ENCODE peak calls at places on chromosomes 5 and 9, in seven cellular contexts. W, Q, E, Z, V, F and H are unnamed samples.

GRCh38 chr9:137190315-137190853 is 1.9 kb downstream of the SSNA1 start:
- DNase-seq in W (no peak), Q (no peak), E (no peak), Z (no peak), V (no peak), F (no peak), H (peak; percentile 54)

GRCh38 chr5:120447706-120448239 is 16.3 kb upstream of the PRR16 start:
- DNase-seq in W (no peak), Q (no peak), E (no peak), Z (no peak), V (no peak), F (no peak), H (no peak)

GRCh38 chr5:79560774-79561524 is 47.0 kb upstream of the HOMER1 start:
- DNase-seq in W (no peak), Q (no peak), E (no peak), Z (no peak), V (no peak), F (no peak), H (no peak)

GRCh38 chr5:80963966-80964481 is 3.9 kb downstream of the RASGRF2 start:
- DNase-seq in W (no peak), Q (no peak), E (no peak), Z (no peak), V (no peak), F (no peak), H (no peak)

GRCh38 chr5:43634621-43635020 is 31.6 kb downstream of the NNT start:
- DNase-seq in W (no peak), Q (no peak), E (no peak), Z (no peak), V (no peak), F (no peak), H (no peak)

GRCh38 chr9:137241490-137242328 is 622 bp downstream of the TUBB4B start:
- DNase-seq in W (peak; percentile 66), Q (peak; percentile 71), E (no peak), Z (peak; percentile 60), V (peak; percentile 71), F (peak; percentile 78), H (no peak)

GRCh38 chr9:135262248-135262647 is 174.8 kb downstream of the OLFM1 start:
- DNase-seq in W (no peak), Q (no peak), E (no peak), Z (no peak), V (no peak), F (no peak), H (no peak)

GRCh38 chr9:129627556-129628492 is 1.9 kb downstream of the NTMT1 start:
- DNase-seq in W (no peak), Q (no peak), E (no peak), Z (no peak), V (no peak), F (no peak), H (peak; percentile 57)

GRCh38 chr5:7473668-7474215 is 77.8 kb downstream of the ADCY2 start:
- DNase-seq in W (no peak), Q (no peak), E (no peak), Z (no peak), V (no peak), F (no peak), H (peak; percentile 13)

GRCh38 chr9:114655689-114656088 is 1.9 kb downstream of the TEX53 start:
- DNase-seq in W (no peak), Q (no peak), E (no peak), Z (no peak), V (no peak), F (no peak), H (no peak)

GRCh38 chr9:133794006-133794760 is 56.0 kb upstream of the SARDH start:
- DNase-seq in W (no peak), Q (no peak), E (no peak), Z (no peak), V (no peak), F (no peak), H (peak; percentile 44)

GRCh38 chr5:42896523-42896922 is 84.8 kb upstream of the SELENOP start:
- DNase-seq in W (no peak), Q (no peak), E (no peak), Z (no peak), V (no peak), F (no peak), H (no peak)

GRCh38 chr9:5784526-5785315 is 48.2 kb downstream of the ERMP1 start:
- DNase-seq in W (no peak), Q (no peak), E (no peak), Z (no peak), V (no peak), F (no peak), H (no peak)

GRCh38 chr9:82116538-82116937 is 128.0 kb downstream of the SPATA31D1 start:
- DNase-seq in W (no peak), Q (no peak), E (no peak), Z (no peak), V (no peak), F (no peak), H (no peak)

GRCh38 chr9:135085830-135086546 is 1.5 kb upstream of the OLFM1 start:
- DNase-seq in W (peak; percentile 81), Q (peak; percentile 79), E (peak; percentile 72), Z (no peak), V (peak; percentile 80), F (no peak), H (peak; percentile 56)

GRCh38 chr5:128498844-128499455 is 39.1 kb downstream of the FBN2 start:
- DNase-seq in W (no peak), Q (peak; percentile 18), E (peak; percentile 61), Z (no peak), V (no peak), F (no peak), H (peak; percentile 72)

GRCh38 chr9:106916491-106917235 is 53.7 kb downstream of the ZNF462 start:
- DNase-seq in W (peak; percentile 51), Q (peak; percentile 68), E (peak; percentile 80), Z (no peak), V (no peak), F (no peak), H (peak; percentile 69)
- H3K27ac ChIP-seq in W (peak overlapping the region; percentile 53), Q (peak overlapping the region; percentile 19), E (peak overlapping the region; percentile 83), Z (no peak overlapping the region), V (peak overlapping the region; percentile 34), F (no peak overlapping the region), H (peak overlapping the region; percentile 63)

GRCh38 chr9:128107971-128108783 is 19.4 kb downstream of the PTGES2 start:
- DNase-seq in W (peak; percentile 18), Q (no peak), E (no peak), Z (no peak), V (no peak), F (no peak), H (no peak)
- H3K27ac ChIP-seq in W (no peak overlapping the region), Q (peak overlapping the region; percentile 59), E (no peak overlapping the region), Z (no peak overlapping the region), V (no peak overlapping the region), F (no peak overlapping the region), H (no peak overlapping the region)

DNA sequence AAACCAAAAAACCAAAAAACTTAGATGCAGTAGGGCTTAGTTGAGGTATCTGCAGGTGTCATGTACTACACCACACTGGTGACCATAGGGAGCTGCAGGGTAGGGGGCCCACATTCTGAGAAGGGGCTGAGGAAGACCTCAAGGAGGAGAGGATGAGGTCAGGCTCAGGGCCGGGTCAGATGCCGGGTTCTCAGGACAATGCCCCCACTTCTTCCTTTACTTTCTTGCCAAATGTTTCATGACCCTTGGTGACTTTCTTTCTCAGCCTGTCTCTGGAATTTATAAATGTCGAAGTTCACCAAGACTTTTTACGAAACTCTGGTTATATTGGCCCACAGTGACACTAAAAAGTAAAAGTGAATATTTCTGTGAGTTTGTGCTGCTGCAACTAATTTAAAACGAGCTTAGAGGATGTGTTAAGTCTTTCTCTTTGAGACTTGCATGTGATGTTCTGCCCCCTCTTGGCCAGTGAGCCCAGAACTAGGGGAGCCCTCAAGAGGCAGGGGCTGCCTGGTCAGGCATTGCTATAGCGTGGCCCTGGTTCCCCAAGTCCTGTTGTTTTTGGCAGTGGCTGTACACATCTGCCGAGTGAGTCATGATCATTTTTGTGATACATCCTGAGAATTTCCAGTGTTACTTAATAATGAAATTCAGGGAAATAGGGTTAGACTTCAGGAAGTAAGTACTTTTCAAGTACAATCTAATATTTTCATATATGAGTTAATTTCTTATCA is 11.2 kb downstream of the ACO1 start:
- DNase-seq in W (peak; percentile 63), Q (no peak), E (peak; percentile 31), Z (no peak), V (peak; percentile 45), F (no peak), H (peak; percentile 6)
- H3K27ac ChIP-seq in W (peak overlapping the region; percentile 28), Q (no peak overlapping the region), E (peak overlapping the region; percentile 60), Z (no peak overlapping the region), V (no peak overlapping the region), F (no peak overlapping the region), H (no peak overlapping the region)

GRCh38 chr5:148309019-148309418 is 3.2 kb upstream of the SPINK7 start:
- DNase-seq in W (no peak), Q (no peak), E (no peak), Z (no peak), V (no peak), F (no peak), H (no peak)

GRCh38 chr5:148314187-148314586 is 2.0 kb downstream of the SPINK7 start:
- DNase-seq in W (no peak), Q (no peak), E (no peak), Z (no peak), V (no peak), F (no peak), H (no peak)

GRCh38 chr5:148311516-148311915 is 707 bp upstream of the SPINK7 start:
- DNase-seq in W (no peak), Q (no peak), E (no peak), Z (no peak), V (no peak), F (no peak), H (no peak)

GRCh38 chr5:148309746-148310145 is 2.5 kb upstream of the SPINK7 start:
- DNase-seq in W (no peak), Q (no peak), E (no peak), Z (no peak), V (no peak), F (no peak), H (no peak)

GRCh38 chr5:148312159-148312558 is at the start of gene SPINK7:
- DNase-seq in W (no peak), Q (no peak), E (no peak), Z (no peak), V (no peak), F (no peak), H (no peak)
- H3K27ac ChIP-seq in W (no peak within 1 kb of the TSS), Q (no peak within 1 kb of the TSS), E (no peak within 1 kb of the TSS), Z (no peak within 1 kb of the TSS), V (no peak within 1 kb of the TSS), F (no peak within 1 kb of the TSS), H (no peak within 1 kb of the TSS)